ENCODE peak calls at places on chromosomes 4 and X, in nine cellular contexts. Y is kidney epithelial cell, E is bronchial epithelial cell, A is BJ, D is tibial artery, I is fibroblast of lung, H is endodermal cell, C is AG09309, V is right lobe of liver. Z is an unnamed sample.

GRCh38 chrX:274904-275475 is 6.2 kb upstream of the PLCXD1 start:
- DNase-seq in Y (no peak), E (no peak), A (no peak), D (peak), I (no peak), H (peak), C (no peak), V (peak), Z (no peak)

GRCh38 chr4:109207060-109207459 is 95.4 kb downstream of the COL25A1 start:
- DNase-seq in Y (peak), E (peak), A (no peak), D (no peak), I (peak), H (no peak), C (no peak), V (no peak), Z (peak)

GRCh38 chrX:139077303-139078131 is 366.0 kb upstream of the FGF13 start:
- DNase-seq in Y (peak), E (peak), A (peak), D (no peak), I (peak), H (no peak), C (peak), V (no peak), Z (no peak)

GRCh38 chr4:56637791-56638190 is 43.3 kb downstream of the HOPX start:
- DNase-seq in Y (no peak), E (peak), A (no peak), D (no peak), I (no peak), H (no peak), C (no peak), V (no peak), Z (no peak)

GRCh38 chrX:2705461-2705860 is 14.4 kb downstream of the CD99 start:
- DNase-seq in Y (no peak), E (no peak), A (no peak), D (no peak), I (no peak), H (no peak), C (no peak), V (no peak), Z (no peak)

GRCh38 chr4:30863031-30863430 is 142.9 kb downstream of the PCDH7 start:
- DNase-seq in Y (no peak), E (peak), A (no peak), D (no peak), I (peak), H (no peak), C (peak), V (no peak), Z (peak)

GRCh38 chr4:158801066-158801465 is 32.2 kb downstream of the FNIP2 start:
- DNase-seq in Y (no peak), E (no peak), A (no peak), D (no peak), I (no peak), H (no peak), C (no peak), V (no peak), Z (no peak)

GRCh38 chrX:111098874-111099273 is 2.9 kb downstream of the PAK3 start:
- DNase-seq in Y (no peak), E (no peak), A (no peak), D (no peak), I (peak), H (peak), C (no peak), V (peak), Z (no peak)

GRCh38 chr4:77012726-77013125 is 63.1 kb downstream of the CCNI start:
- DNase-seq in Y (no peak), E (no peak), A (no peak), D (peak), I (no peak), H (no peak), C (no peak), V (no peak), Z (no peak)

GRCh38 chr4:174156239-174156826 is 127.1 kb downstream of the FBXO8 start:
- DNase-seq in Y (no peak), E (peak), A (no peak), D (no peak), I (peak), H (no peak), C (no peak), V (no peak), Z (peak)

GRCh38 chrX:25012793-25013592 is 2.8 kb downstream of the ARX start:
- DNase-seq in Y (no peak), E (no peak), A (no peak), D (no peak), I (no peak), H (peak), C (no peak), V (no peak), Z (no peak)

GRCh38 chr4:26388671-26389070 is 67.9 kb downstream of the RBPJ start:
- DNase-seq in Y (no peak), E (peak), A (no peak), D (no peak), I (peak), H (no peak), C (no peak), V (no peak), Z (no peak)

GRCh38 chrX:134547047-134547679 is 87.2 kb downstream of the HPRT1 start:
- DNase-seq in Y (no peak), E (no peak), A (no peak), D (no peak), I (no peak), H (no peak), C (no peak), V (no peak), Z (no peak)

GRCh38 chr4:75180790-75181776 is 248.2 kb downstream of the PARM1 start:
- DNase-seq in Y (no peak), E (no peak), A (no peak), D (no peak), I (no peak), H (peak), C (no peak), V (no peak), Z (no peak)

GRCh38 chrX:48676893-48677270 is 6.7 kb upstream of the WAS start:
- DNase-seq in Y (no peak), E (no peak), A (no peak), D (no peak), I (no peak), H (peak), C (no peak), V (no peak), Z (no peak)

GRCh38 chrX:124028177-124028576 is 66.7 kb downstream of the STAG2 start:
- DNase-seq in Y (no peak), E (peak), A (no peak), D (no peak), I (peak), H (no peak), C (no peak), V (no peak), Z (no peak)

GRCh38 chr4:112379306-112379705 is 82.1 kb downstream of the ALPK1 start:
- DNase-seq in Y (no peak), E (no peak), A (no peak), D (no peak), I (peak), H (peak), C (no peak), V (no peak), Z (no peak)
- H3K4me3 ChIP-seq in Y (no peak), E (no peak), A (no peak), D (peak), I (no peak), H (peak), C (no peak), V (no peak), Z (no peak)

GRCh38 chrX:145410622-145411021 is 163.3 kb downstream of the SPANXN1 start:
- DNase-seq in Y (no peak), E (no peak), A (no peak), D (no peak), I (no peak), H (no peak), C (no peak), V (no peak), Z (no peak)

GRCh38 chrX:145405012-145405411 is 157.7 kb downstream of the SPANXN1 start:
- DNase-seq in Y (no peak), E (peak), A (no peak), D (no peak), I (peak), H (peak), C (no peak), V (no peak), Z (no peak)
- TF ChIP-seq CTCF in Y (peak), E (peak), A (peak), D (peak), I (peak), H (peak), C (peak), V (peak), Z (peak)

DNA sequence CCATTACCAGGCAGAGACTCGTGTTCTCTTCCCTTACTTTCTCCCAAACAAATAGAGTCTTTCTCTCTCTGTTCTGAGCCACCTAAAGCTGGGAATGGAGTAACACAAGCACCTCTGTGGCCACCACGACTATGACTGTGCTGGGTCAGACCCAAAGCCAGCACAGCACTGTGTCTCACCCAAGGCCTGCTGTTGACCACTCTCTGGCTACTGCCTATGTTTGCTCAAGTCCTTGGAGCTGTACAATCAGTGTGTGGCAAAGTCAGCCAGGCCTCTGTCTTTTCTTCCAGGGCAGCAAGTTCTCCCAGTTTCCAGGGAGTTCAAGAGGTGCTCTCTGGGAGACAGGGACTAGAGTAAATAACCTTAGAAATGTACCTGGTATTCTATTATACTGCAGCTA is 239.4 kb downstream of the FAM47A start:
- DNase-seq in Y (no peak), E (no peak), A (no peak), D (no peak), I (no peak), H (no peak), C (no peak), V (no peak), Z (no peak)
- H3K4me3 ChIP-seq in Y (no peak), E (no peak), A (no peak), D (no peak), I (no peak), H (no peak), C (no peak), V (no peak), Z (no peak)

GRCh38 chr4:142913461-142914030 is 67.4 kb upstream of the INPP4B start:
- DNase-seq in Y (no peak), E (no peak), A (peak), D (no peak), I (peak), H (peak), C (peak), V (no peak), Z (no peak)

GRCh38 chr4:142923619-142924018 is 77.5 kb upstream of the INPP4B start:
- DNase-seq in Y (no peak), E (no peak), A (no peak), D (no peak), I (no peak), H (no peak), C (no peak), V (no peak), Z (no peak)

GRCh38 chr4:142922720-142923119 is 76.6 kb upstream of the INPP4B start:
- DNase-seq in Y (no peak), E (no peak), A (no peak), D (no peak), I (no peak), H (no peak), C (no peak), V (no peak), Z (no peak)

GRCh38 chr4:142913034-142913433 is 66.9 kb upstream of the INPP4B start:
- DNase-seq in Y (no peak), E (no peak), A (no peak), D (no peak), I (no peak), H (no peak), C (no peak), V (no peak), Z (no peak)

DNA sequence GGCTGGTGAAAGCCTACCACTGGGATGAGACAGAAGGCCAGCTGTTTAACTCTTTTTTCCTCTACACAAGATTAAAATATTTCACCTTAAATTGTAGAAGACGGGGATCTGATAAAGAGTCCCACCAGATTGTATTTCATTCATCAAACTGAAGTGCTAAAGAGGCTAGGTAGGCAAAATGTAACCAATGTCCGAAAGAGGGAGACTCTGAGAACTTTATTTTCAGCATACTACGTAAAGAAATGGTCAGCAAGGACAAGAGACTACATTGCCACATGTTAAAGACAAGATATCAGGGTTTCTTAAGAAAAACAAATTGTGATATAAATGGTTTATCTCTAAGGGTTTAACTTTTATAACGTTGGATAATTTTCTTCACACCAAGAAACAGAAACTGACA is 71.6 kb upstream of the INPP4B start:
- DNase-seq in Y (no peak), E (no peak), A (no peak), D (no peak), I (no peak), H (no peak), C (no peak), V (no peak), Z (no peak)
- TF ChIP-seq CTCF in Y (no peak), E (no peak), A (no peak), D (no peak), I (no peak), H (no peak), C (peak), V (no peak), Z (no peak)

Z was measured in astrocyte of the cerebellum.